ENCODE peak calls at places on chromosomes 6 and 20, in five cellular contexts. A is mesenchymal stem cell, M is IMR-90, R is neuronal stem cell, C is trophoblast cell. B is an unnamed sample.

GRCh38 chr6:134422426-134423231 is 104.7 kb upstream of the SGK1 start:
- DNase-seq in C (peak), M (peak), R (no peak), A (peak), B (no peak)

GRCh38 chr20:33649201-33649631 is 12.9 kb upstream of the C20orf144 start:
- DNase-seq in M (no peak), R (no peak), A (no peak), C (no peak), B (no peak)

GRCh38 chr20:31710423-31711250 is 12.0 kb downstream of the BCL2L1 start:
- DNase-seq in M (no peak), A (no peak), R (no peak), C (no peak), B (no peak)

GRCh38 chr20:1651268-1651667 is 6.3 kb downstream of the SIRPG start:
- DNase-seq in M (no peak), A (no peak), R (no peak), C (no peak), B (no peak)

GRCh38 chr6:11977738-11978137 is 34.4 kb upstream of the HIVEP1 start:
- DNase-seq in A (no peak), C (no peak), M (no peak), R (no peak), B (no peak)

GRCh38 chr6:40997256-40997957 is 41.6 kb downstream of the UNC5CL start:
- DNase-seq in R (peak), A (peak), M (peak), C (peak), B (peak)

GRCh38 chr6:151616600-151616999 is 122.8 kb downstream of the CCDC170 start:
- DNase-seq in R (no peak), C (no peak), A (no peak), M (no peak), B (no peak)

GRCh38 chr6:139821669-139822223 is 447.3 kb upstream of the CITED2 start:
- DNase-seq in M (no peak), C (no peak), A (peak), R (no peak), B (no peak)

GRCh38 chr6:43772571-43773049 is 2.6 kb downstream of the VEGFA start:
- DNase-seq in M (no peak), R (peak), C (no peak), A (peak), B (peak)

GRCh38 chr6:167825759-167826229 is 917 bp upstream of the AFDN start:
- DNase-seq in R (no peak), M (no peak), A (peak), C (peak), B (peak)

GRCh38 chr6:67880939-67881705 is 754.0 kb upstream of the ADGRB3 start:
- DNase-seq in C (no peak), M (no peak), A (peak), R (no peak), B (no peak)

GRCh38 chr20:36541227-36542018 is at the start of gene MYL9:
- DNase-seq in A (peak), M (peak), C (peak), R (peak), B (peak)

GRCh38 chr20:37011147-37011546 is 59.6 kb upstream of the SAMHD1 start:
- DNase-seq in C (no peak), M (no peak), A (no peak), R (no peak), B (no peak)

GRCh38 chr20:44543345-44543744 is 21.5 kb upstream of the SERINC3 start:
- DNase-seq in R (no peak), C (no peak), M (no peak), A (no peak), B (no peak)

GRCh38 chr20:44540834-44541233 is 19.0 kb upstream of the SERINC3 start:
- DNase-seq in C (peak), M (peak), A (peak), R (no peak), B (no peak)

GRCh38 chr20:44544178-44544719 is 22.4 kb upstream of the SERINC3 start:
- DNase-seq in R (no peak), C (no peak), A (no peak), M (no peak), B (no peak)

GRCh38 chr20:44542902-44543301 is 21.0 kb upstream of the SERINC3 start:
- DNase-seq in A (no peak), R (no peak), C (no peak), M (no peak), B (no peak)

GRCh38 chr20:44541957-44542356 is 20.1 kb upstream of the SERINC3 start:
- DNase-seq in M (no peak), R (no peak), C (peak), A (no peak), B (no peak)
- H3K4me2 ChIP-seq in M (no peak), R (no peak), C (no peak), A (no peak), B (no peak)

DNA sequence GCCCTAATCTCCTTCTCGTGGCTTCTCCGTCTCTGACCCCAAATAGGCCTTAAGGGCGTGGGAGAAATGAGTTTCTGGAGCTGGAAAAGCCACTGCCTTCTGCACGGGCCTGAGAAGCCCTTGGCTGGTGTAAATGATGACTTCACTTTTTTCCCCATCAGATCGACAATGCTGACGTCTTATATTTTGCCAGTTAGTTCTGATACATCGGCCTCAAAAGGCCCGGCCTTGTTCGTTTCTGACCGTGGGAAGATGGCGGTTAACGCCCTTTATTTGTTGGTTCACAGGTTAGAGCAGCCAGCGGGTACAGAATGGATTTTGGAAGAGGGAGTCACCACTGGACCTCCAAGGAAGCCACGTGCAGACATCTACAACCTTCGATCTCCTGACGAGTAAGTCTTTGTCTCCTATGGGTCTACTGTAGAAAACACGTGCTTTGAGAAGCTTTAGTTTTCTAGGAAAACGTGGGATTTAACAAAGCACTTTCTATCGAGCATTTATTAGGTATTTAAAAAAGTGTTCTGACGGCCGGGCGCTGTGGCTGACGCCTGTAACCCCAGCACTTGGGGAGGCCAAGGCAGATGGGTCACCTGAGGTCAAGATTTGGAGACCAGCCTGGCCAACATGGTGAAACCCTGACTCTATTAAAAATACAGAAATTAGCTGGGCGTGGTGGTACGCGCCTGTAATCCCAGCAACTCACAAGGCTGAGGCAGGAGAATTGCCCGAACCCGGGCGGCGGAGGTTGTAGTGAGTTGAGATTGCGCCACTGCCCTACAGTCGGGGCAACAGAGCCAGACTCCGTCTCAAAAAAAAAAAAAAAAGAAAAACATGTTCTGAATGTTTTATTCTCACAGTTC is 1.2 kb upstream of the ZNFX1 start:
- DNase-seq in R (no peak), A (peak), C (peak), M (no peak), B (no peak)
- H4K91ac ChIP-seq in R (no peak), A (no peak), C (peak), M (peak), B (peak)

GRCh38 chr6:48110436-48111142 is 408 bp downstream of the PTCHD4 start:
- DNase-seq in R (no peak), A (no peak), M (no peak), C (no peak), B (no peak)

GRCh38 chr6:48111575-48111974 is 578 bp upstream of the PTCHD4 start:
- DNase-seq in A (peak), M (peak), R (no peak), C (no peak), B (no peak)

GRCh38 chr6:48113130-48113529 is 2.1 kb upstream of the PTCHD4 start:
- DNase-seq in M (no peak), A (no peak), R (no peak), C (no peak), B (no peak)

GRCh38 chr6:48111143-48111506 is at the start of gene PTCHD4:
- DNase-seq in R (no peak), M (peak), A (peak), C (peak), B (peak)

DNA sequence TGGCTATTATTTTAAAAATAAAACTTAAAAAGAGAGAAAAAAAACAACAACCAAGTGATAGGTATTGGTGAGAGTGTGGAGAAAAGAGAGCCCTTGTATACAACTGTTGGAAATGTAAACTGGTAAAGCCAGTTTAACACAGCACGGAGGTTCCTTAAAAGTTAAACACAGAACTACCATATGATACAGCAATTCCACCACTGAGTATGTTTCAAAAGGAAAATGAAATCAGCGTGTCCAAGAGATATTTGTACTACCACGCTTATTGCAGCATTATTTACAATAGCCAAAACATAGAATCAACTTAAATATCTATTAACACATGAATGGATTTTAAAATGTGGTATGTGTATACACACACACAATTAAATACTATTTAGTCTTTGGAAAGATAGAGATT is 1.1 kb downstream of the PTCHD4 start:
- DNase-seq in C (peak), R (no peak), M (no peak), A (peak), B (no peak)
- H3K4me2 ChIP-seq in C (peak), R (no peak), M (peak), A (peak), B (peak)

GRCh38 chr20:38446441-38447209 is 11.5 kb upstream of the SNHG17 start:
- DNase-seq in A (peak), R (peak), M (peak), C (peak), B (peak)
- H4K91ac ChIP-seq in A (peak), R (no peak), M (peak), C (peak), B (no peak)

GRCh38 chr6:3175742-3176321 is 18.5 kb upstream of the TUBB2A start:
- DNase-seq in C (peak), M (no peak), A (no peak), R (no peak), B (no peak)
- H3K4me2 ChIP-seq in C (no peak), M (no peak), A (no peak), R (no peak), B (no peak)

GRCh38 chr6:136955123-136955522 is 33.0 kb downstream of the SLC35D3 start:
- DNase-seq in A (no peak), M (no peak), R (no peak), C (no peak), B (no peak)
- H4K91ac ChIP-seq in A (no peak), M (no peak), R (no peak), C (no peak), B (no peak)

B was measured in H9.